ENCODE peak calls at places on chromosomes 12 and 14, in nine cellular contexts. U is ovary, R is kidney epithelial cell, N is nephron progenitor cell, S is endodermal cell, L is AG04450, B is astrocyte of the cerebellum, W is GM23338, I is spleen. G is an unnamed sample.
A peak's percentile ranks its signal among the peaks of the same experiment; 100 is the strongest.

GRCh38 chr12:10466311-10466710 is 13.1 kb upstream of the KLRC1 start:
- DNase-seq in U (no peak), R (no peak), N (no peak), S (peak; percentile 43), L (no peak), B (no peak), W (no peak), I (peak; percentile 31), G (no peak)

GRCh38 chr12:70741266-70741665 is 104.0 kb upstream of the PTPRB start:
- DNase-seq in U (no peak), R (no peak), N (no peak), S (no peak), L (no peak), B (no peak), W (no peak), I (no peak), G (no peak)

GRCh38 chr14:71498151-71498734 is 434.0 kb upstream of the RGS6 start:
- DNase-seq in U (no peak), R (no peak), N (no peak), S (no peak), L (peak; percentile 34), B (peak; percentile 56), W (no peak), I (no peak), G (no peak)

GRCh38 chr12:113088971-113089756 is 32.6 kb downstream of the DTX1 start:
- DNase-seq in U (no peak), R (no peak), N (no peak), S (no peak), L (no peak), B (no peak), W (no peak), I (peak; percentile 88), G (no peak)

GRCh38 chr14:100076630-100077029 is 11.4 kb downstream of the EVL start:
- DNase-seq in U (no peak), R (no peak), N (no peak), S (no peak), L (no peak), B (no peak), W (no peak), I (no peak), G (no peak)

GRCh38 chr12:70305794-70306193 is 60.3 kb upstream of the KCNMB4 start:
- DNase-seq in U (no peak), R (no peak), N (no peak), S (no peak), L (peak; percentile 1), B (no peak), W (no peak), I (no peak), G (no peak)

GRCh38 chr12:27048822-27049752 is 26.7 kb downstream of the MED21 start:
- DNase-seq in U (no peak), R (no peak), N (no peak), S (no peak), L (peak; percentile 63), B (peak; percentile 32), W (no peak), I (no peak), G (no peak)

GRCh38 chr12:64621257-64621942 is 11.1 kb downstream of the RASSF3 start:
- DNase-seq in U (no peak), R (no peak), N (no peak), S (no peak), L (peak; percentile 87), B (no peak), W (no peak), I (no peak), G (no peak)

GRCh38 chr14:51807355-51807754 is 53.1 kb upstream of the GNG2 start:
- DNase-seq in U (no peak), R (peak; percentile 89), N (peak; percentile 12), S (no peak), L (peak; percentile 26), B (no peak), W (no peak), I (no peak), G (no peak)

GRCh38 chr14:56309198-56309597 is 191.0 kb downstream of the PELI2 start:
- DNase-seq in U (no peak), R (no peak), N (no peak), S (no peak), L (no peak), B (no peak), W (no peak), I (no peak), G (no peak)

GRCh38 chr14:64531567-64531966 is 9.0 kb upstream of the HSPA2 start:
- DNase-seq in U (no peak), R (no peak), N (no peak), S (no peak), L (no peak), B (no peak), W (no peak), I (no peak), G (no peak)

GRCh38 chr14:96403409-96403808 is 11.5 kb downstream of the AK7 start:
- DNase-seq in U (no peak), R (no peak), N (no peak), S (no peak), L (no peak), B (no peak), W (no peak), I (no peak), G (no peak)

GRCh38 chr14:67525389-67525788 is 7.7 kb upstream of the PLEKHH1 start:
- DNase-seq in U (no peak), R (no peak), N (no peak), S (no peak), L (no peak), B (no peak), W (no peak), I (no peak), G (no peak)

GRCh38 chr12:94689646-94690036 is 39.3 kb upstream of the TMCC3 start:
- DNase-seq in U (peak; percentile 51), R (no peak), N (no peak), S (peak; percentile 50), L (no peak), B (no peak), W (no peak), I (no peak), G (no peak)

GRCh38 chr12:92136883-92137582 is 8.6 kb downstream of the BTG1 start:
- DNase-seq in U (no peak), R (peak; percentile 58), N (no peak), S (no peak), L (peak; percentile 82), B (no peak), W (peak; percentile 48), I (no peak), G (no peak)

GRCh38 chr12:54404061-54405004 is 14.7 kb downstream of the ITGA5 start:
- DNase-seq in U (peak; percentile 64), R (no peak), N (peak; percentile 81), S (peak; percentile 97), L (no peak), B (no peak), W (peak; percentile 97), I (no peak), G (peak; percentile 72)

DNA sequence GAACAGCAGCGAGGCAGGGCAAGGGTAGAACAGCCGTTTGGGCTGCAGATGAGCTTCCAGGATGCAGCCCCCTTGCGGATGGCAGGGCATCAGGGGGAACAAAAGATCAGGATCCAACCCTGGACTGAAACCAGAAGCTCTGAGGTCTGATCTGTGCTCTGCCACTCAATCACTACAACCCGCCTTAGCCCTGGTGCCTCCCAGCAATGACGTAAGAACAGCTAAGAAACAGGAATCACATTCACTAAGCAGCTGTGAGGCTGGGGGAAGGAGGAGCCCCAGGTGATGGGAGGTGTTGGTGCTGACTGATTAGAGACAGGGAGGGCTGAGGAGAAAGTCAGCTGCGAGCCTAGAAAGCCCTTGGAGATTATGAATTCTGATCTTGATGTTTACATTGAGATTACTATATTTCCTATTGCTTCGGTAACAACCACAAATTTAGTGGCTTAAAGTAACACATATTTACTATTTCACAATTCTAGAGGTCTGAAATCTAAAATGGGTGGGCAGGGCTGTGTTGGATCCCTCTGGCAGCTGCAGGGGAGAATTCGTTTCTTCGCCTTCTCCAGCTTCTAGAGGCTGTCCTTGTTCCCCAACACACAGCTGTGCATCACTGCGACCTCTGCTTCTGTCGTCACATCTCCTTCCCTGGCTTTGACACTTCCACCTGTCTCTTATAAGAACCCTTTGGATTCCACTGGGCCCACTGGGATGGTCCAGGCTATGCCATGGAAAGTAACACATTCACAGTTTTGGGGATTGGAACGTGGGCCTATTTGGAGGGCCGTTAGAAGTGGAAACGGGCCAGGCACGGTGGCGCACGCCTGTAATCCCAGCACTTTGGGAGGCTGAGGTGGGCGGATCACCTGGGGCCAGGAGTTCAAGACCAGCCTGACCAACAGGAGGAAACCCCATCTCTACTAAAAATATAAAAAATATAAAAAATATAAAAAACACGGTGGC is 6.1 kb upstream of the CD9 start:
- DNase-seq in U (no peak), R (no peak), N (no peak), S (peak; percentile 92), L (no peak), B (no peak), W (peak; percentile 78), I (no peak), G (no peak)
- TF ChIP-seq CTCF in U (no peak), R (no peak), N (no peak), S (peak; percentile 61), L (peak; percentile 17), B (no peak), W (peak; percentile 41), I (no peak), G (no peak)

GRCh38 chr14:101843665-101844064 is 82.2 kb downstream of the PPP2R5C start:
- DNase-seq in U (no peak), R (no peak), N (no peak), S (no peak), L (no peak), B (no peak), W (peak; percentile 55), I (peak; percentile 82), G (no peak)
- TF ChIP-seq CTCF in U (no peak), R (peak; percentile 17), N (no peak), S (peak; percentile 66), L (peak; percentile 41), B (peak; percentile 37), W (peak; percentile 57), I (peak; percentile 76), G (peak; percentile 38)

DNA sequence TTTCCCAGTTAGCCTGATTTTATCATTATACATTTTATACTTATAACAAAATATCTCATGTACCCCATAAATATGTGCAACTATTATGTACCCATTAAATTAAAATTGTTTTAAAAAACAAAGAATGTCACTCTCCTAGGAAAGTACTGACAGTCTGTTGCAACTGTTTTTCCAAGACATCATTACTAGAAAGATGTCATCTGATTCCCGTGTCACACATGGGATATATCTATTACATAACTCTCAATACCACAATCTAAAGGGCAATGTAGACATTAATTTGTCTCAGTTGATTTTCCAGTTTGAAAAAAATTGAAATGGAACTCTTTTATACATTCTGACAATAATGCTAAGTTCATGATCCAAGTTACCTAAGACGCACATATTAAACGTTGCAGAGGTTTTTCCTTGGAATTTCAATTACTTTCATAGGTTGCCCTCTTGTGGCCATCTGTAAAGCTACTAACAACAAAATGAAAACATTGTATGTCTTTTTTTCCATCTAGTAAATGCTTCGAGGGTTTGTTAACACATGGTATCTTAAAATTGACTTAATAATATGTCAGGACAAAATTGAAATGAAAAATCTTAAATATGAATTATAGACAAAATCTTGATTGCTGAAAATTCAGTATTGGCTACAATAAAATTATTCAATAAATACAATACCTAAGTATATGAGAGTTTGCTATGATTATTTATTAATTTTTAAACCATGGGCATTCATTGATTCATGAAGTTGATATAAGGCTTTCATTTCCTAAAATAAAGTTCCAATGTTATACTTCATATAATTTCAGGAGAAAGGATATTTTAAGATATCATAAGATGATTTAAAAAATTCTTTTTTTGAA is 131.6 kb downstream of the PPFIA2 start:
- DNase-seq in U (no peak), R (peak; percentile 12), N (no peak), S (no peak), L (peak; percentile 0), B (peak; percentile 49), W (peak; percentile 75), I (no peak), G (no peak)
- TF ChIP-seq CTCF in U (peak; percentile 11), R (peak; percentile 55), N (peak; percentile 78), S (peak; percentile 87), L (peak; percentile 70), B (peak; percentile 43), W (peak; percentile 67), I (no peak), G (peak; percentile 84)

GRCh38 chr14:77296906-77297305 is 23.8 kb downstream of the POMT2 start:
- DNase-seq in U (no peak), R (no peak), N (no peak), S (no peak), L (no peak), B (no peak), W (no peak), I (no peak), G (no peak)
- TF ChIP-seq CTCF in U (no peak), R (no peak), N (no peak), S (no peak), L (no peak), B (no peak), W (no peak), I (no peak), G (no peak)

G was measured in neural crest cell.